ENCODE peak calls at places on chromosomes 7 and 10, in five cellular contexts. One of them, this sample, is unnamed.

GRCh38 chr7:129644634-129645230 is 33.2 kb downstream of the NRF1 start:
- DNase-seq in GM18507: no peak
- DNase-seq in Right ventricle myocardium superior: no peak
- DNase-seq in smooth muscle cell of the brain vasculature: peak; percentile 21
- DNase-seq in brain microvascular endothelial cell: peak; percentile 37
- DNase-seq in this sample: peak; percentile 64

GRCh38 chr10:124285587-124286527 is 132.9 kb downstream of the OAT start:
- DNase-seq in GM18507: no peak
- DNase-seq in Right ventricle myocardium superior: no peak
- DNase-seq in smooth muscle cell of the brain vasculature: no peak
- DNase-seq in brain microvascular endothelial cell: no peak
- DNase-seq in this sample: peak; percentile 10

GRCh38 chr10:3803884-3804741 is 19.1 kb upstream of the KLF6 start:
- DNase-seq in GM18507: no peak
- DNase-seq in Right ventricle myocardium superior: no peak
- DNase-seq in smooth muscle cell of the brain vasculature: no peak
- DNase-seq in brain microvascular endothelial cell: no peak
- DNase-seq in this sample: no peak

GRCh38 chr10:77357611-77358010 is 280.0 kb downstream of the KCNMA1 start:
- DNase-seq in GM18507: no peak
- DNase-seq in Right ventricle myocardium superior: no peak
- DNase-seq in smooth muscle cell of the brain vasculature: peak; percentile 28
- DNase-seq in brain microvascular endothelial cell: no peak
- DNase-seq in this sample: peak; percentile 84

GRCh38 chr7:66099232-66099550 is 15.5 kb upstream of the CRCP start:
- DNase-seq in GM18507: no peak
- DNase-seq in Right ventricle myocardium superior: no peak
- DNase-seq in smooth muscle cell of the brain vasculature: no peak
- DNase-seq in brain microvascular endothelial cell: no peak
- DNase-seq in this sample: no peak

GRCh38 chr7:3138206-3138605 is 94.5 kb upstream of the CARD11 start:
- DNase-seq in GM18507: no peak
- DNase-seq in Right ventricle myocardium superior: no peak
- DNase-seq in smooth muscle cell of the brain vasculature: no peak
- DNase-seq in brain microvascular endothelial cell: no peak
- DNase-seq in this sample: no peak

GRCh38 chr7:37344886-37345579 is 103.6 kb downstream of the ELMO1 start:
- DNase-seq in GM18507: no peak
- DNase-seq in Right ventricle myocardium superior: no peak
- DNase-seq in smooth muscle cell of the brain vasculature: no peak
- DNase-seq in brain microvascular endothelial cell: no peak
- DNase-seq in this sample: no peak

GRCh38 chr10:14466256-14466655 is 135.5 kb upstream of the FRMD4A start:
- DNase-seq in GM18507: no peak
- DNase-seq in Right ventricle myocardium superior: no peak
- DNase-seq in smooth muscle cell of the brain vasculature: no peak
- DNase-seq in brain microvascular endothelial cell: peak; percentile 43
- DNase-seq in this sample: peak; percentile 53

GRCh38 chr7:90629306-90629918 is 33.3 kb downstream of the CDK14 start:
- DNase-seq in GM18507: no peak
- DNase-seq in Right ventricle myocardium superior: no peak
- DNase-seq in smooth muscle cell of the brain vasculature: peak; percentile 32
- DNase-seq in brain microvascular endothelial cell: peak; percentile 61
- DNase-seq in this sample: peak; percentile 60

GRCh38 chr10:49360271-49361177 is 35.4 kb downstream of the DRGX start:
- DNase-seq in GM18507: no peak
- DNase-seq in Right ventricle myocardium superior: peak; percentile 81
- DNase-seq in smooth muscle cell of the brain vasculature: no peak
- DNase-seq in brain microvascular endothelial cell: peak; percentile 39
- DNase-seq in this sample: no peak

This sample was measured in astrocyte of the spinal cord.